ENCODE peak calls at places on chromosomes 4 and X, in four cellular contexts. X, A, Y and Z are unnamed samples.
A peak's percentile ranks its signal among the peaks of the same experiment; 100 is the strongest.

GRCh38 chrX:147550217-147550616 is 361.5 kb upstream of the FMR1 start:
- DNase-seq in A (peak; percentile 45), X (no peak), Y (peak; percentile 63), Z (peak; percentile 34)

GRCh38 chr4:11628093-11628725 is 199.5 kb upstream of the HS3ST1 start:
- DNase-seq in X (peak; percentile 64), A (no peak), Y (no peak), Z (no peak)

GRCh38 chr4:105714071-105714521 is 5.5 kb downstream of the GSTCD start:
- DNase-seq in Y (no peak), X (no peak), A (no peak), Z (no peak)

GRCh38 chr4:112956458-112956857 is 93.0 kb upstream of the ANK2 start:
- DNase-seq in X (no peak), Y (no peak), A (no peak), Z (no peak)

GRCh38 chrX:108584617-108585211 is 145.1 kb downstream of the COL4A5 start:
- DNase-seq in Y (no peak), X (no peak), A (peak; percentile 46), Z (peak; percentile 52)

GRCh38 chr4:48913346-48913745 is 6.8 kb upstream of the OCIAD2 start:
- DNase-seq in A (no peak), X (peak; percentile 92), Y (no peak), Z (no peak)

GRCh38 chr4:106875340-106875739 is 160.8 kb downstream of the DKK2 start:
- DNase-seq in X (no peak), Y (peak; percentile 63), A (peak; percentile 49), Z (peak; percentile 68)

GRCh38 chr4:104382961-104383360 is 111.7 kb downstream of the CXXC4 start:
- DNase-seq in X (no peak), A (no peak), Y (no peak), Z (no peak)

GRCh38 chr4:157035471-157035870 is 40.5 kb upstream of the GLRB start:
- DNase-seq in Y (no peak), X (no peak), A (no peak), Z (no peak)

GRCh38 chr4:33493231-33493630 is 2751.1 kb downstream of the ARAP2 start:
- DNase-seq in Y (no peak), X (no peak), A (no peak), Z (no peak)

GRCh38 chr4:27048350-27049100 is 187.9 kb downstream of the STIM2 start:
- DNase-seq in Y (no peak), A (peak; percentile 25), X (peak; percentile 27), Z (no peak)

GRCh38 chr4:82785248-82786003 is 13.2 kb downstream of the SCD5 start:
- DNase-seq in A (peak; percentile 80), X (peak; percentile 88), Y (no peak), Z (peak; percentile 17)

GRCh38 chrX:2272337-2272736 is 228.4 kb downstream of the DHRSX start:
- DNase-seq in X (no peak), A (peak; percentile 26), Y (no peak), Z (no peak)

GRCh38 chr4:41060352-41061318 is 153.7 kb downstream of the APBB2 start:
- DNase-seq in X (no peak), A (no peak), Y (no peak), Z (no peak)

GRCh38 chrX:13691845-13692334 is 3.0 kb downstream of the RAB9A start:
- DNase-seq in X (no peak), A (peak; percentile 30), Y (no peak), Z (no peak)

GRCh38 chr4:121822796-121823504 is 733 bp downstream of the CCNA2 start:
- DNase-seq in X (no peak), Y (no peak), A (peak; percentile 79), Z (peak; percentile 32)

GRCh38 chrX:18119856-18120255 is 100.8 kb downstream of the BEND2 start:
- DNase-seq in X (no peak), Y (no peak), A (no peak), Z (no peak)

GRCh38 chr4:185086053-185086452 is 57.0 kb upstream of the SLC25A4 start:
- DNase-seq in X (no peak), A (peak; percentile 36), Y (no peak), Z (peak; percentile 60)

GRCh38 chr4:152535236-152535902 is 523 bp downstream of the FBXW7 start:
- DNase-seq in X (no peak), Y (peak; percentile 49), A (no peak), Z (no peak)
- H3K4me1 ChIP-seq in X (peaks cover 3% of the 10 kb centered on the region), Y (peaks cover 7% of the 10 kb centered on the region), A (no peaks in the 10 kb centered on the region), Z (no peaks in the 10 kb centered on the region)

GRCh38 chr4:180990931-180991330 is 1252.3 kb upstream of the TENM3 start:
- DNase-seq in X (no peak), Y (no peak), A (no peak), Z (no peak)
- H3K56ac ChIP-seq in X (no peak overlapping the region), Y (no peak overlapping the region), A (no peak overlapping the region), Z (no peak overlapping the region)

DNA sequence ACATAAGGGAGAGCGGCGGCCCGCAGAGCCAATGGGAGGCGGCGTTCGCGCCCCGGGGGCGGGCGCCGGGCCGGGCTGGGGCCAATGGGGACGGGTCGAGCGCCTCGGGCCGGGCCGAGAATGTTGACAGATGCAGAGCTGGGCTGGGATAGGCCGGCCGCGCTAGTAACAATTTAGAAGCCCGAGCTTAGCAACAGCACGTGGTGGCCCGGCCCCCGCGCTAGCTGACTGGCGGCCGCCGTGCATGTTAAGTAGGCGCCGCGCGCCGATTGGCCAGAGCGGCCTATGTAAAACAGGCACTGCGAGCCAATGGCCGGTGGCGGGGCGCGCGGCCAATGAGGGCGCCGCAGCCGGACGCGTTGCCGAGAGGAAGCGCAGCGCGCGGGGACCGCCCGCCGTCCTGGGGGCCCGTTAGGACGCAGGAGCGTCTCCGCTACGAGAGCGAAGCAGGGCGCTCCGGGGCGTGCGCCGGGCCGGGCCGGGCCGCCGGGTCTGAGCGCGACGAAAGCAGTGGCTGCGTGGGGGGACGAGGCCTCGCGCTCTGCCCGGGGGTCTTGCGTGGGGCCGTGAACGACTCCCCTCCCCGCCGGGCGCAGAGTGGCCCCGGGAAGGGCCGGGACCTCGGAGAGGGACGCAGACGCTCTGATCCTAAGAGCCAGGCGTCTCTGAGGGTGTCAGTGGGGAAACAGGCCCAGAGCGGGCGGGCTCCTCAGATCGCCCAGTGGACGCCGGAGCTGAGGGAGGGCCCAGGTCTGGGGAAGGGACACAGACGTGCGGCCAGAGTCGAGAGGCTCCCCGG is 435 bp upstream of the MXD4 start:
- DNase-seq in X (peak; percentile 99), Y (peak; percentile 98), A (peak; percentile 100), Z (peak; percentile 99)
- H3K4me1 ChIP-seq in X (peaks cover 8% of the 10 kb centered on the region), Y (peaks cover 2% of the 10 kb centered on the region), A (no peaks in the 10 kb centered on the region), Z (peaks cover 2% of the 10 kb centered on the region)

DNA sequence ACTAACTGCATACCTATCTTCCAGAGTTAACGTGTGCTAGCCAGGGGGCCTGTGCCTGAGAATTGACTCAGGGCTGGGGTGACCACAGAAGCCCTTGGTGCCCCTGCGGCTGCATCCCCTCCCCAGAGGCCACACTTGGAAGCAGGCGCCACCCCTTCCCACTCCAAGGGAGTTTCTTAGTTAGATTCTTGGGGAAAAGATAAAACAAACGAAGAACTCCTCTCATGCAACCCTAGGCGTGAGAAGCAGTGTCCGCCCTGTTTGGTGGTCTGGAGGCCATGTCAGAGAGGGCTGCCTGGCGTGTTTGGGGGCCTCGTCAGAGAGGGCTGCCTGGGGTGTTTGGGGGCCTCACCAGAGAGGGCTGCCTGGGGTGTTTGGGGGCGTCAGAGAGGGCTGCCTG is 50.3 kb upstream of the HGFAC start:
- DNase-seq in X (no peak), A (no peak), Y (peak; percentile 43), Z (peak; percentile 15)
- H3K56ac ChIP-seq in X (no peak overlapping the region), A (no peak overlapping the region), Y (no peak overlapping the region), Z (no peak overlapping the region)

DNA sequence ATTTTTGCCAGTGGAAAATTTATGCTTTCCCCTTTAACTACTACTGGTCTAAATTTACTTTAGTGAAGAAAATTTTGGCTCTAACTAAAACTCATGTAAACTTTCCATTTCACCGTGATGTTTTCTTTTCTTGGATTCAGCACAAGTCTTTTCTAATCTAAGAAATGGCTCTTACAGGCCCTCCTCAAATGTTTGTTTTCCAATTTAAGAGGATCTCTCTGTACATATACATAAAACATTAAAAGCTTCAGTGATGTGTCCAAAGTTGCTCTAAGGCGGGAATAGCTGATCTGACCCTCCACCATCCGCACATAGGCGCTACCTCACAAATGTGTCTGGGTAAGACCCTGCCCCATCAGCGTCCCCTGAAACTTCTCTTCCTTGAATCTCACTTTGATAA is 68.1 kb downstream of the MAML3 start:
- DNase-seq in Y (no peak), X (no peak), A (no peak), Z (no peak)
- H3K4me1 ChIP-seq in Y (peaks cover 1% of the 10 kb centered on the region), X (peaks cover 34% of the 10 kb centered on the region), A (peaks cover 19% of the 10 kb centered on the region), Z (peaks cover 16% of the 10 kb centered on the region)